ENCODE peak calls at places on chromosomes 2 and 18, in six cellular contexts. Z, I, K, J, F and N are unnamed samples.

GRCh38 chr2:105904938-105905337 is 160.2 kb downstream of the NCK2 start:
- DNase-seq in Z (no peak), J (no peak), K (no peak), F (no peak), I (no peak), N (no peak)

GRCh38 chr2:96110621-96111256 is 5.6 kb downstream of the ADRA2B start:
- DNase-seq in J (no peak), K (no peak), F (no peak), Z (no peak), I (peak), N (no peak)

GRCh38 chr2:182666674-182667320 is 49.3 kb upstream of the DNAJC10 start:
- DNase-seq in Z (peak), J (no peak), K (no peak), F (peak), I (no peak), N (no peak)

GRCh38 chr2:66343259-66343658 is 91.7 kb upstream of the MEIS1 start:
- DNase-seq in K (no peak), J (no peak), F (no peak), Z (no peak), I (no peak), N (no peak)

GRCh38 chr2:25328152-25329085 is 13.3 kb downstream of the DNMT3A start:
- DNase-seq in I (no peak), F (no peak), K (no peak), Z (no peak), J (no peak), N (no peak)

GRCh38 chr18:33627114-33627513 is 49.1 kb downstream of the ASXL3 start:
- DNase-seq in K (no peak), J (no peak), I (no peak), F (no peak), Z (no peak), N (no peak)

GRCh38 chr2:122007577-122007976 is 252.1 kb downstream of the TSN start:
- DNase-seq in K (no peak), I (no peak), Z (no peak), F (no peak), J (no peak), N (peak)

GRCh38 chr2:174771631-174772491 is 7.6 kb upstream of the CHRNA1 start:
- DNase-seq in K (peak), J (peak), Z (peak), I (peak), F (peak), N (peak)

GRCh38 chr2:235234711-235235110 is 259.1 kb upstream of the AGAP1 start:
- DNase-seq in I (no peak), J (no peak), Z (no peak), F (peak), K (no peak), N (no peak)

GRCh38 chr2:1707771-1708351 is 36.5 kb downstream of the PXDN start:
- DNase-seq in F (peak), I (no peak), K (no peak), J (no peak), Z (peak), N (peak)

GRCh38 chr2:234951386-234952269 is at the start of gene SH3BP4:
- DNase-seq in J (peak), I (peak), K (peak), F (peak), Z (peak), N (peak)

GRCh38 chr2:106944220-106944619 is 58.3 kb upstream of the ST6GAL2 start:
- DNase-seq in F (peak), Z (no peak), J (no peak), K (no peak), I (no peak), N (no peak)

GRCh38 chr2:176516051-176516601 is 246.9 kb downstream of the MTX2 start:
- DNase-seq in F (no peak), J (no peak), I (no peak), K (no peak), Z (no peak), N (no peak)

GRCh38 chr2:85243101-85244072 is 84.4 kb downstream of the TGOLN2 start:
- DNase-seq in F (peak), J (peak), I (peak), K (peak), Z (peak), N (peak)

GRCh38 chr2:73925853-73926492 is 707 bp upstream of the DGUOK start:
- DNase-seq in F (no peak), I (no peak), Z (peak), J (no peak), K (peak), N (peak)
- H3K4me3 ChIP-seq in F (peak), I (peak), Z (peak), J (peak), K (peak), N (peak)

GRCh38 chr18:3604260-3604625 is 154.3 kb downstream of the TGIF1 start:
- DNase-seq in K (no peak), F (no peak), I (no peak), J (no peak), Z (no peak), N (no peak)
- H3K4me3 ChIP-seq in K (no peak), F (peak), I (peak), J (peak), Z (peak), N (peak)

DNA sequence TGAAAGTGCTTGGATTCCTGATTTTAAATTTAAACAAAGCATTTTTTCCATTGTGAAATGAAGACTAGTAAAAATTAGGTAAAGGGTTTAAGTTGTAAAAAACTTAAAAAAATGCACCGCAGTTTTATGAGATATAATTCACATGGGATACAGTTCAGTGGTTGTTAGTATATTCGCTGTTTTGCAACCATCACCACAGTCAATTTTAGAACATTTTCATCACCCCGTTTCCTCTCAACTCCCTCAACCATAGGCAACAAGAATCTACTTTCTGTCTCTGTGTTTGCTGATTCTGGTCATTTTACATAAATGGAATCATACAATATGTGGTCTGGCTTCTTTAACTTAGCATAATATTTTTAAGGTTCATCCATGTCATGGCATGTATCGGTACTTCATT is 4.0 kb downstream of the DGKD start:
- DNase-seq in J (no peak), I (no peak), K (no peak), Z (no peak), F (no peak), N (no peak)
- H3K4me3 ChIP-seq in J (no peak), I (no peak), K (no peak), Z (no peak), F (no peak), N (no peak)

DNA sequence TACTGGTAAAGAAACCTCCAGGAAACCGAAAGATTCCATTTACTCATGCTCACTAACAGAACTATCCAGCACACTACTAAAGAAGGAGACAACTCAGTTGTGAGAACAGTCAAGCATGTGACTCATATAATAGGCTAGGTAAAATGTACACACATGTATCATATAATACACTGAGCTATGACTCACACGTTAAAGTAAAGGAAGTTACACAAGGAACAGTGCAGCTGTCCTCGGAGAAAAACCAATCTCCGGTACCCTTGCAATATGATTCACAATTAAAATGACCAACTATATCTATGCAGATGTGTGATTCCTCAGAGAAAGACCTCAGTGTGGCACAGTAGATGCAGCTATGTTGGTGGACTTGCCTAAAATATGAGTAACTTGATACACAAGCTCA is 76.6 kb downstream of the STRN start:
- DNase-seq in F (peak), K (no peak), Z (no peak), J (no peak), I (no peak), N (no peak)
- H3K4me3 ChIP-seq in F (peak), K (no peak), Z (peak), J (no peak), I (no peak), N (no peak)

GRCh38 chr18:48939368-48940097 is 11.2 kb downstream of the SMAD7 start:
- DNase-seq in J (no peak), I (no peak), K (no peak), F (no peak), Z (no peak), N (no peak)

GRCh38 chr18:48941672-48942071 is 9.1 kb downstream of the SMAD7 start:
- DNase-seq in J (no peak), Z (no peak), I (no peak), K (peak), F (no peak), N (no peak)

GRCh38 chr18:48937869-48938750 is 12.7 kb downstream of the SMAD7 start:
- DNase-seq in I (no peak), F (no peak), K (no peak), J (no peak), Z (no peak), N (no peak)

GRCh38 chr18:48940854-48941531 is 9.8 kb downstream of the SMAD7 start:
- DNase-seq in J (no peak), Z (peak), K (no peak), I (no peak), F (no peak), N (no peak)

DNA sequence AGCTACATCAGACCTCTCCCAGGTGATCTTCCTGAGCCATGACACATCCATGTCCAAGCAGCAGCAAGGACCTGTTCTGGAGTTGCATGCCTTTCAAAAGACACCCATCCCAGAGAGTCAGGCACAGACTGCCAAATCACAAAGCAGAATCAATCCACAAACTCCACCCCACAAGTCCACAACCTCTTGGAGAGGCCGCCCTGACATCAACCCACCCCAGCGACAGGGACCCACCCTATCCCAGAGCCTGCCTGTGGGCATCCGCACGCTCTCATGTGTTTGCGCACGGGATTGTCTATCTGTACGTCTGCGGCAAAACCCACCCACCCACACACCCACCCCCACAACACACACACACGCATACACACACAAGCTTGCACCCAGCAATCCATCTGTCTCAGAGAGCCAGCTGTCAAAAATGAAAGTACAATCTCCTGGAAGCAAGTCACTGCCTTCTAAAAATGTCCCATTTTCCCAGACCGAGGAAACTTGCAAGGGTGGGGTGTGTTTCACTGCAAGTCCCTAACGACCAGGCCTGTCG is 11.9 kb downstream of the SMAD7 start:
- DNase-seq in F (no peak), I (no peak), J (no peak), K (no peak), Z (no peak), N (no peak)
- H3K4me3 ChIP-seq in F (no peak), I (no peak), J (peak), K (no peak), Z (no peak), N (no peak)

DNA sequence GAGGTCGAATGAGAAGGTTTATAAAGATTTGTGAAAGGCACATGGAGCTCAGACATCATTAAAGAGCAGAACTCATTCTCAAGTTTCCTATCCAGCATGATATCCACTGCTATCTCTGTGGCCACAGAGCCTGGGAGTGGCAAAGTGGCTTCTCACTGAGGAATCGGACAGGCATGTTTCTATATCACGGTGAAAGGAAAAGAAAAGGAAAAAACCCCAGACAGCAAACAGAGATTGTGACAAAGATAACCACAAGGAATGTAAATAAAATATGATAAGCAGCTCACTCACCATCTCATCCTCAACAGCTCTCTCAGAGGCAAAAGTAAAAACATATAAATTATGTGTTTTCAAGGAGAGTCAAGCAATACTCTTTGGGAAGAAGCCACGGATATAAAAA is 2.5 kb downstream of the PID1 start:
- DNase-seq in Z (no peak), J (no peak), I (no peak), K (no peak), F (peak), N (no peak)
- H3K4me3 ChIP-seq in Z (no peak), J (no peak), I (no peak), K (no peak), F (no peak), N (no peak)